ENCODE peak calls at places on chromosomes 7 and 10, in four cellular contexts. One of them, this sample, is unnamed.
A peak's percentile ranks its signal among the peaks of the same experiment; 100 is the strongest.

GRCh38 chr10:17676919-17677318 is 33.0 kb downstream of the STAM start:
- DNase-seq in mesendoderm: no peak
- DNase-seq in trophoblast cell: no peak
- DNase-seq in IMR-90: no peak
- DNase-seq in this sample: no peak

GRCh38 chr7:155214328-155214986 is 83.2 kb upstream of the INSIG1 start:
- DNase-seq in mesendoderm: no peak
- DNase-seq in trophoblast cell: no peak
- DNase-seq in IMR-90: no peak
- DNase-seq in this sample: no peak

GRCh38 chr10:23284674-23285335 is 59.8 kb downstream of the C10orf67 start:
- DNase-seq in mesendoderm: no peak
- DNase-seq in trophoblast cell: no peak
- DNase-seq in IMR-90: no peak
- DNase-seq in this sample: no peak

GRCh38 chr7:153943428-153944370 is 108.5 kb upstream of the DPP6 start:
- DNase-seq in mesendoderm: peak; percentile 61
- DNase-seq in trophoblast cell: no peak
- DNase-seq in IMR-90: no peak
- DNase-seq in this sample: no peak

GRCh38 chr10:66215921-66216320 is 709.9 kb upstream of the LRRTM3 start:
- DNase-seq in mesendoderm: peak; percentile 39
- DNase-seq in trophoblast cell: no peak
- DNase-seq in IMR-90: no peak
- DNase-seq in this sample: no peak

GRCh38 chr7:100896743-100897051 is 1.0 kb upstream of the ACHE start:
- DNase-seq in mesendoderm: no peak
- DNase-seq in trophoblast cell: no peak
- DNase-seq in IMR-90: no peak
- DNase-seq in this sample: no peak

GRCh38 chr10:9759596-9759995 is 1258.1 kb upstream of the CELF2 start:
- DNase-seq in mesendoderm: no peak
- DNase-seq in trophoblast cell: no peak
- DNase-seq in IMR-90: no peak
- DNase-seq in this sample: no peak

GRCh38 chr10:72509206-72509799 is 116.6 kb downstream of the MICU1 start:
- DNase-seq in mesendoderm: no peak
- DNase-seq in trophoblast cell: no peak
- DNase-seq in IMR-90: peak; percentile 17
- DNase-seq in this sample: no peak

GRCh38 chr7:80842479-80842797 is 76.4 kb downstream of the SEMA3C start:
- DNase-seq in mesendoderm: no peak
- DNase-seq in trophoblast cell: no peak
- DNase-seq in IMR-90: no peak
- DNase-seq in this sample: no peak

GRCh38 chr10:132576671-132577349 is 39.2 kb downstream of the INPP5A start:
- DNase-seq in mesendoderm: no peak
- DNase-seq in trophoblast cell: no peak
- DNase-seq in IMR-90: no peak
- DNase-seq in this sample: no peak

GRCh38 chr10:132577350-132578005 is 39.9 kb downstream of the INPP5A start:
- DNase-seq in mesendoderm: no peak
- DNase-seq in trophoblast cell: no peak
- DNase-seq in IMR-90: no peak
- DNase-seq in this sample: no peak

GRCh38 chr10:132574783-132575319 is 37.3 kb downstream of the INPP5A start:
- DNase-seq in mesendoderm: peak; percentile 89
- DNase-seq in trophoblast cell: no peak
- DNase-seq in IMR-90: no peak
- DNase-seq in this sample: peak; percentile 21

GRCh38 chr10:132574288-132574687 is 36.7 kb downstream of the INPP5A start:
- DNase-seq in mesendoderm: no peak
- DNase-seq in trophoblast cell: no peak
- DNase-seq in IMR-90: no peak
- DNase-seq in this sample: no peak

GRCh38 chr10:132575320-132576201 is 38.0 kb downstream of the INPP5A start:
- DNase-seq in mesendoderm: no peak
- DNase-seq in trophoblast cell: no peak
- DNase-seq in IMR-90: peak; percentile 91
- DNase-seq in this sample: no peak
- H4K8ac ChIP-seq in mesendoderm: no peak overlapping the region
- H4K8ac ChIP-seq in trophoblast cell: peak overlapping the region; percentile 25
- H4K8ac ChIP-seq in IMR-90: no peak overlapping the region
- H4K8ac ChIP-seq in this sample: peak overlapping the region; percentile 45

DNA sequence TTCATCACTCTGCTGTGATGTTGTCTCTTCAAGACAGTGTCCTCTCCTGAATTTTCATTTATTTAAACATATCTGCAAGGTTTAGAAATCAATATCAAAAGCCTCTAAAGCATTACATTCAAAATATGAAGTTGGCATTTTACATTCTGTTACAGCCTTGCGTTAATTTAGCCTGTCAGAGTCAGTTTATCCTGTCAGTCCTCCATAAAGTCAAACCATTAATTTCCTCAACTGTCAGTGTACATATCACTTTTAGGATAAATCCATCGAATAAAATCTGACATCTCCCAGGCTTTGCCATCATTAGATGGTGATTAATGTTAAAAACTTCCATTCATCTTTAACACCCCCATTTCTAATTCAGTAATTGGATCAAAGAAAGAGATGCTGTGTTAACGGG is 77.0 kb downstream of the NPY start:
- DNase-seq in mesendoderm: no peak
- DNase-seq in trophoblast cell: no peak
- DNase-seq in IMR-90: no peak
- DNase-seq in this sample: no peak
- H4K8ac ChIP-seq in mesendoderm: no peak overlapping the region
- H4K8ac ChIP-seq in trophoblast cell: no peak overlapping the region
- H4K8ac ChIP-seq in IMR-90: no peak overlapping the region
- H4K8ac ChIP-seq in this sample: no peak overlapping the region

GRCh38 chr10:67969875-67970274 is 85.4 kb downstream of the SIRT1 start:
- DNase-seq in mesendoderm: peak; percentile 7
- DNase-seq in trophoblast cell: no peak
- DNase-seq in IMR-90: peak; percentile 7
- DNase-seq in this sample: no peak
- H4K8ac ChIP-seq in mesendoderm: no peak overlapping the region
- H4K8ac ChIP-seq in trophoblast cell: no peak overlapping the region
- H4K8ac ChIP-seq in IMR-90: no peak overlapping the region
- H4K8ac ChIP-seq in this sample: no peak overlapping the region

DNA sequence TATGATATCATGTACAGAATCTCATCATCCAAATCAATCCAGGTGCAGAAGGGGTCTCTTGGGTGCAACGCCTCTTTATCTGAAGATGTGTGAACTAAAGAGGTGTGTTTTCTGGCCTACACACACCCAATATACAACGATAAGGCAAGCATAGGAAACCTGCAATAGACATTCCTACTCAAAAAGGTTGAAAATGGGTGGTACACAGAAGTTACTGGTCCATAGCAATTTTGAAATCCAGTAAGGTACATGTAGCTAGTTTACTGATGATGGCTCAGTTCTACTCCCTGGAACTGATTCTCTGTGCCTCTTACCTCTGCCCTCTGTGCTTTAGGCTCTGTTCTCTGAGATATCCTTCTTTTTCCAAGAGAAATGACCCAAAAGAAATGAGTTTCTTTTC is 22.2 kb upstream of the CCDC3 start:
- DNase-seq in mesendoderm: no peak
- DNase-seq in trophoblast cell: no peak
- DNase-seq in IMR-90: no peak
- DNase-seq in this sample: no peak
- H4K8ac ChIP-seq in mesendoderm: no peak overlapping the region
- H4K8ac ChIP-seq in trophoblast cell: no peak overlapping the region
- H4K8ac ChIP-seq in IMR-90: no peak overlapping the region
- H4K8ac ChIP-seq in this sample: no peak overlapping the region

GRCh38 chr10:124588736-124589451 is 127.3 kb downstream of the LHPP start:
- DNase-seq in mesendoderm: no peak
- DNase-seq in trophoblast cell: no peak
- DNase-seq in IMR-90: peak; percentile 28
- DNase-seq in this sample: no peak
- H4K8ac ChIP-seq in mesendoderm: no peak overlapping the region
- H4K8ac ChIP-seq in trophoblast cell: no peak overlapping the region
- H4K8ac ChIP-seq in IMR-90: no peak overlapping the region
- H4K8ac ChIP-seq in this sample: no peak overlapping the region

DNA sequence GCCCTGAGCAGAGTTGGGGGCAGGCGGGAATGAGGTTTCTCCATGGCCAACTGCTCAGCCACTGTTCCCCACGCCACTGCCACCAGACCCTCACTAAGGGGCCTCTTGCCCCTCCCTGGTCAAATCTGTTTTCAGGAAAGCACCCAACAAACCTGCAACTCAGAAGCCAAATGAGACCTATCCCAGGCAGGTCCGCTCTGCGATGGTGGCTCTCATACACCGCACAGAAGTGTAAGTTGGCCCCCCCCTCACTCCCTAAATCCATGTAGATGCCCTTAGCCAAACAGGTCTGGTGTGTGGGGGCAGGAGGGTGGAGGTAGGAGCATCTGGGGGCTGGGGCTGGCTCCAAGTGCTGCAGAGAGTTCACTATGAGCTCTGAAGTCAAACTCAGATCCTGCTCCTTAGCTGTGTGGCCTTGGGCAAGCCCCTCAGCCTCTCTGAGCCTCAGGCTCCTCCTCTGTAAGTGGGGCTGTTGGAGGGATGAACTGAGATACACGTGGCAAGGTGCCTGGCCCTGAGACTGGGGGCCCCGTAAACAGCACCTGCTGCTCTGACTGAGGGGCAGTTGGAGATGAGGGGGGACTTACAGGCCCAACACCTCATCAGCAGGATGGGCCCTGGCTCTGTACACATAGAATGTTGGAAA is 1.1 kb downstream of the MMRN2 start:
- DNase-seq in mesendoderm: no peak
- DNase-seq in trophoblast cell: no peak
- DNase-seq in IMR-90: no peak
- DNase-seq in this sample: no peak
- H4K8ac ChIP-seq in mesendoderm: no peak overlapping the region
- H4K8ac ChIP-seq in trophoblast cell: no peak overlapping the region
- H4K8ac ChIP-seq in IMR-90: no peak overlapping the region
- H4K8ac ChIP-seq in this sample: no peak overlapping the region

GRCh38 chr10:21510218-21511070 is 15.0 kb downstream of the SKIDA1 start:
- DNase-seq in mesendoderm: peak; percentile 91
- DNase-seq in trophoblast cell: no peak
- DNase-seq in IMR-90: no peak
- DNase-seq in this sample: no peak
- H4K8ac ChIP-seq in mesendoderm: no peak overlapping the region
- H4K8ac ChIP-seq in trophoblast cell: peak overlapping the region; percentile 91
- H4K8ac ChIP-seq in IMR-90: peak overlapping the region; percentile 36
- H4K8ac ChIP-seq in this sample: peak overlapping the region; percentile 99

GRCh38 chr10:126398924-126399323 is 10.6 kb upstream of the ADAM12 start:
- DNase-seq in mesendoderm: no peak
- DNase-seq in trophoblast cell: no peak
- DNase-seq in IMR-90: no peak
- DNase-seq in this sample: no peak

GRCh38 chr10:126397166-126397565 is 8.9 kb upstream of the ADAM12 start:
- DNase-seq in mesendoderm: no peak
- DNase-seq in trophoblast cell: no peak
- DNase-seq in IMR-90: no peak
- DNase-seq in this sample: no peak

GRCh38 chr10:126400641-126401040 is 12.4 kb upstream of the ADAM12 start:
- DNase-seq in mesendoderm: no peak
- DNase-seq in trophoblast cell: no peak
- DNase-seq in IMR-90: no peak
- DNase-seq in this sample: no peak

GRCh38 chr10:126398383-126398743 is 10.1 kb upstream of the ADAM12 start:
- DNase-seq in mesendoderm: no peak
- DNase-seq in trophoblast cell: no peak
- DNase-seq in IMR-90: no peak
- DNase-seq in this sample: no peak

DNA sequence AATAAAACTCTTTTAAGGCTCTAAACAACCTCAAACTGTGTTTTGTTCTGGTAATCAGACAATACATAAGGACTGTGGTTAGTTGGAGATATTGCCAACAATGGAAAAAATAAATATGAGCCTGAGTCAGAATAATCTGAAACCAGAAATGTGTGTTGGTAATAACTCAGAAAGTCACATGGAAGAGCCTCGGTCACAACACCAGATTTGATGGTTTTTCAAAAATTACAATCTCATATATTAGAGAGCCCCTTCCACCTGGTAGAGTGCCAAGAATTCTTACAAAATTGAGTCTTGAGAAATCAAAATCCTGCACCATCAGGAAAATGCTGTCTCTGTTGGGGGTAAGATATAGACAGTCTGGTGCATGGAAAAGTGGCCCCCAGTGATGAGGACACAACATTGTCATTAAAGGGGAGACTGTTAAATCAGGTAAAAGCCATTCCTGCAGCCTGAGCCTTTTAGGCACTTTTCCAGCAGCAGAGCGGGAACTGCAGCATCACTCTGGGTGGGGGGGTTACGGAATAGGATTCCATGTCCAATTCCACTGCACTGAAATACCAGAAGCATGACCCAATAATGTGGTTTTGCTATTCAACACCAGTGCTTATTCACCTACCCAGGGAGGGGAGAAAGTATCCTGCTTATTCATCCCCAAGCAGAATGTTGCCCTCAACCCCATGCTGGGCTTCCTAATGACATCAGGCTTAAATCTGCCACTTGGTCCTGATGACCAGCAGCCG is 9.5 kb upstream of the ADAM12 start:
- DNase-seq in mesendoderm: peak; percentile 92
- DNase-seq in trophoblast cell: peak; percentile 91
- DNase-seq in IMR-90: peak; percentile 98
- DNase-seq in this sample: no peak
- H4K8ac ChIP-seq in mesendoderm: no peak overlapping the region
- H4K8ac ChIP-seq in trophoblast cell: no peak overlapping the region
- H4K8ac ChIP-seq in IMR-90: no peak overlapping the region
- H4K8ac ChIP-seq in this sample: no peak overlapping the region

This sample was measured in H1.